ENCODE peak calls at places on chromosomes 7 and 10, in six cellular contexts. N is testis; X is uterus; W is foreskin keratinocyte; I is endodermal cell; Q is naive thymus-derived CD4-positive, alpha-beta T cell. J is an unnamed sample.

GRCh38 chr10:88616250-88616977 is 29.9 kb downstream of the LIPJ start:
- DNase-seq in N (peak), X (no peak), W (no peak), I (no peak), Q (no peak), J (peak)

GRCh38 chr7:81802251-81802650 is 32.4 kb upstream of the HGF start:
- DNase-seq in N (no peak), X (no peak), W (no peak), I (no peak), Q (no peak), J (no peak)

GRCh38 chr10:61211468-61211867 is 241.7 kb downstream of the TMEM26 start:
- DNase-seq in N (no peak), X (no peak), W (no peak), I (no peak), Q (no peak), J (no peak)

GRCh38 chr7:151400626-151401315 is 9.1 kb downstream of the WDR86 start:
- DNase-seq in N (no peak), X (no peak), W (peak), I (peak), Q (no peak), J (no peak)

GRCh38 chr10:132118366-132118765 is 52.6 kb downstream of the JAKMIP3 start:
- DNase-seq in N (no peak), X (no peak), W (no peak), I (no peak), Q (no peak), J (no peak)

GRCh38 chr10:79140083-79140793 is 71.5 kb downstream of the ZMIZ1 start:
- DNase-seq in N (no peak), X (no peak), W (no peak), I (no peak), Q (no peak), J (no peak)

GRCh38 chr7:28608766-28609165 is 196.4 kb downstream of the CREB5 start:
- DNase-seq in N (no peak), X (no peak), W (no peak), I (no peak), Q (no peak), J (no peak)

GRCh38 chr10:23198940-23199767 is 7.0 kb downstream of the PTF1A start:
- DNase-seq in N (no peak), X (no peak), W (no peak), I (peak), Q (no peak), J (no peak)

GRCh38 chr10:42872865-42873435 is 90.4 kb downstream of the BMS1 start:
- DNase-seq in N (no peak), X (no peak), W (no peak), I (peak), Q (no peak), J (no peak)

DNA sequence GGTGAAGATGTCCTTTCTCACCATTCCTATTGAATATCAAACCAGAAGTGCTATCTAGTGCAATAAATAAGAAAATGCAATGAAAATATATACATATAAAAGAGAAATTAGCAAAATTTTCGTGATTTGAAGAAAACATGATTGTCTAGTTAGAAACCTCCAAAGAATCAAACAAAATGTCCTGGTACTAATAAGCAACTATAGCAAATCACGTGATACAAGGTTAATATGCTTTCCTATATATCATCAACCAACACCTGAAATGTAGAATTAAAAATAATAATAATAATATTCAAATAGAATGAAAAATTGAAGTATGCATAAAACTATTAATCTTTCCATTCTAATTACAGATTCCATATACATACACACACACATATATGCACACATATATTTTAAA is 183.9 kb upstream of the POM121L12 start:
- DNase-seq in N (no peak), X (no peak), W (no peak), I (no peak), Q (no peak), J (no peak)
- H3K27ac ChIP-seq in N (no peak), X (no peak), W (no peak), I (no peak), Q (no peak), J (no peak)

GRCh38 chr10:91344117-91344856 is 65.9 kb upstream of the HECTD2 start:
- DNase-seq in N (no peak), X (no peak), W (no peak), I (no peak), Q (no peak), J (no peak)

GRCh38 chr10:91350651-91351081 is 59.5 kb upstream of the HECTD2 start:
- DNase-seq in N (no peak), X (no peak), W (peak), I (no peak), Q (no peak), J (no peak)

GRCh38 chr10:91345716-91346115 is 64.4 kb upstream of the HECTD2 start:
- DNase-seq in N (no peak), X (no peak), W (no peak), I (no peak), Q (no peak), J (no peak)

GRCh38 chr10:91349381-91349780 is 60.8 kb upstream of the HECTD2 start:
- DNase-seq in N (no peak), X (no peak), W (no peak), I (no peak), Q (no peak), J (peak)

DNA sequence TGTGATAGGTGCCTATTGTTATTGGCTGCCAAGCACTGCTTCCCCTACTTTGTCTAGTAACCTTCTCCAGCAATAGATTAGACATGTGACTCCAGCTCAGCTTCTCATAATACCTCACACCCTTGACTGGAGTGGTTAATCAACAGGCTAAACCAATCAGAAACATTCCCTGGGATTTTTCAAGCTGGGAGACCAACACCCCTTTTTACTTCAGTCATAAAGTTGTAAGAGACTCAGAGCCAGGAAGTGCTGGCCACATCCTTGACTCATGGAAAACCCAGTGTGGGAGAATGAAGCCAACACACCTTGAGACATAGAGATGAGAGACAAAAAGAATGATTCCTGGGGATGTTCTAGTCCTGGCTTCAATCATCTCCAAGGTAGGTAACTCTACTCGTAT is 62.6 kb upstream of the HECTD2 start:
- DNase-seq in N (no peak), X (no peak), W (peak), I (no peak), Q (no peak), J (no peak)
- H3K27ac ChIP-seq in N (no peak), X (no peak), W (no peak), I (no peak), Q (no peak), J (no peak)

GRCh38 chr7:148474421-148474820 is 116.1 kb upstream of the C7orf33 start:
- DNase-seq in N (no peak), X (no peak), W (no peak), I (no peak), Q (no peak), J (no peak)
- H3K27ac ChIP-seq in N (no peak), X (no peak), W (no peak), I (peak), Q (no peak), J (no peak)

GRCh38 chr7:157312941-157313340 is 23.9 kb upstream of the DNAJB6 start:
- DNase-seq in N (no peak), X (no peak), W (no peak), I (no peak), Q (no peak), J (no peak)

GRCh38 chr7:157307534-157307838 is 29.3 kb upstream of the DNAJB6 start:
- DNase-seq in N (no peak), X (no peak), W (no peak), I (no peak), Q (no peak), J (no peak)

GRCh38 chr7:157306836-157307533 is 29.8 kb upstream of the DNAJB6 start:
- DNase-seq in N (peak), X (no peak), W (no peak), I (peak), Q (no peak), J (no peak)

GRCh38 chr7:157310676-157311185 is 26.1 kb upstream of the DNAJB6 start:
- DNase-seq in N (no peak), X (no peak), W (peak), I (peak), Q (no peak), J (no peak)

GRCh38 chr7:157309990-157310668 is 26.7 kb upstream of the DNAJB6 start:
- DNase-seq in N (no peak), X (no peak), W (peak), I (peak), Q (no peak), J (no peak)
- H3K27ac ChIP-seq in N (no peak), X (no peak), W (peak), I (no peak), Q (no peak), J (no peak)

GRCh38 chr10:33335550-33335799 is 1.0 kb upstream of the NRP1 start:
- DNase-seq in N (no peak), X (no peak), W (no peak), I (no peak), Q (no peak), J (no peak)
- H3K27ac ChIP-seq in N (peak), X (peak), W (peak), I (no peak), Q (no peak), J (peak)

DNA sequence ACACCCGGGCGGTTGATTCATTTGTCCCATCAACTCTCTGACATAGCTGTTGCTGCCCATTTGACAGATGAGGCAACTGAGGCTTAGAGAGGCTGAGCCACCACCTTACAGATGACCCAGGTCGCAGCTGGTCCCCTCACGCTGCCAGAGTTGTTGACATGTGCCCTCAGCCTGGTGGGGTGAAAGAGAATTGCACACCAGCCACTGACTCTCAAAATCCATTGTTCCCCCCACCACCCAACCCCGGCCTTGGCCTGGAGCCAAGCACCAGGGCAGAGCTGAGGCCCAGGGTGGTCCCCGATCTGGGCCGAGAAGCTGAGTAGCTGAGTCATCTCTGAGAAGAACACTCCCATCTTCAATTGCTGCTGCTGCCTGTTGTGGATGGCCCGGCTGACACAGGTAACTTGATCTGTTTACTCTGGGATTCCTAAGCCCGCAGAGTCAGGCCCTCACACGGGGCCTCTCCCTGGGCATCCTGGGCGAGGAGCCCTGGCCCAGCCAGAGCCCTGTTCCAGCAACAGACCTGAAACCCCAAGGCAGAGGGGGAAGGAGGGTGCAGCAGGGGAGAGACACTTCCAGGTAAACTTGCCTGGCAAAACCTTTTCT is 27.5 kb downstream of the PVRIG start:
- DNase-seq in N (no peak), X (no peak), W (peak), I (peak), Q (no peak), J (peak)
- H3K27ac ChIP-seq in N (no peak), X (no peak), W (no peak), I (no peak), Q (no peak), J (peak)

DNA sequence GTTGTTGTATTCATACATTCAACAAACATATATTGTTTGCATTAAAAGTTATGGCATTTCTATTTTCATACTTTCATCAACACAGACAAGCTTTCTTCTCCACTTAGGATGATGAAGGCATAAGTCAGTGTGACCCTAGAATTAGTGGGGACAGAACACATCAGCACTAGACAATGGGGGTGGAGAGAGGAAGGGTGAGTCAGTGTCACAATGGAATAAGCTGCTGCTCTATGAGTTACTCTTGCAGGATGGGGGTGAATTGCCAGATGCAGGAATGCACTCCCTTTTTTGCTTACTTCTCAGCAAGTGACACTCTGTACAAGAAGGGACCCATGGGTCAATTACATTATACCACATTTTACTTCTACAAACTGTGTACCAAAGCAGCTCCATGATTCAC is 74.0 kb downstream of the DGKI start:
- DNase-seq in N (no peak), X (no peak), W (peak), I (no peak), Q (no peak), J (no peak)
- H3K27ac ChIP-seq in N (no peak), X (no peak), W (no peak), I (no peak), Q (no peak), J (no peak)

DNA sequence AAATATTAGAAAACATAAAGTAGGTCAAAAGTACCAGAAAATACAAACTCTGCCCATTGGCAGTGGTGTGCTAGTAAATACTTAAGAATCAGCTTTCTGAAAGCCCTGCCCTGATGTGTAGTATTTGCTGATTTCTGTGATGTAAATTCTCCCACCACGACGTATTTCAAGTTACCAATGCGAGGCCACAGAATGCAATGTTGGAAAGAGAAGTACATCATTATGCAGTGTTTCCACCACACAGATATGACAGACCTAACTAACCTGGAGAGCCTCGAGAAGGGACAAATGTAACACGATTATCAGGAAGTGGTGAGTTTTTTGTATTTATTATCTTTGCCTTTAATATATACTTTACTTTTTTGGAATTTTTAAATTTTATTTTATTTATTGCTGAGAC is 11.7 kb upstream of the MAP3K8 start:
- DNase-seq in N (no peak), X (no peak), W (no peak), I (no peak), Q (no peak), J (no peak)
- H3K27ac ChIP-seq in N (no peak), X (peak), W (no peak), I (no peak), Q (no peak), J (no peak)

GRCh38 chr7:87218941-87219544 is 489 bp downstream of the TMEM243 start:
- DNase-seq in N (peak), X (peak), W (peak), I (peak), Q (peak), J (peak)

GRCh38 chr7:87220734-87221215 is 1.2 kb upstream of the TMEM243 start:
- DNase-seq in N (peak), X (peak), W (peak), I (peak), Q (no peak), J (no peak)

GRCh38 chr7:87219545-87220025 is at the start of gene TMEM243:
- DNase-seq in N (peak), X (peak), W (peak), I (peak), Q (peak), J (peak)

GRCh38 chr7:87217983-87218653 is 1.4 kb downstream of the TMEM243 start:
- DNase-seq in N (no peak), X (no peak), W (no peak), I (no peak), Q (no peak), J (no peak)

GRCh38 chr7:87220026-87220733 is 648 bp upstream of the TMEM243 start:
- DNase-seq in N (peak), X (peak), W (peak), I (peak), Q (peak), J (peak)
- H3K27ac ChIP-seq in N (peak), X (peak), W (peak), I (no peak), Q (peak), J (peak)